ENCODE peak calls at places on chromosomes 13 and 19, in seven cellular contexts. One of them, this sample, is unnamed.

GRCh38 chr13:58025821-58026220 is 394.3 kb downstream of the PCDH17 start:
- DNase-seq in esophagus squamous epithelium: no peak
- DNase-seq in lower leg skin: no peak
- DNase-seq in H54: no peak
- DNase-seq in IMR-90: no peak
- DNase-seq in HCT116: no peak
- DNase-seq in heart left ventricle: no peak
- DNase-seq in this sample: no peak

GRCh38 chr19:45164577-45165335 is 4.0 kb upstream of the NKPD1 start:
- DNase-seq in esophagus squamous epithelium: no peak
- DNase-seq in lower leg skin: peak
- DNase-seq in H54: no peak
- DNase-seq in IMR-90: peak
- DNase-seq in HCT116: peak
- DNase-seq in heart left ventricle: peak
- DNase-seq in this sample: no peak

GRCh38 chr13:110136660-110137585 is 170.0 kb downstream of the COL4A1 start:
- DNase-seq in esophagus squamous epithelium: no peak
- DNase-seq in lower leg skin: no peak
- DNase-seq in H54: no peak
- DNase-seq in IMR-90: no peak
- DNase-seq in HCT116: no peak
- DNase-seq in heart left ventricle: peak
- DNase-seq in this sample: no peak

GRCh38 chr13:87999791-88000190 is 328.6 kb downstream of the SLITRK5 start:
- DNase-seq in esophagus squamous epithelium: no peak
- DNase-seq in lower leg skin: no peak
- DNase-seq in H54: no peak
- DNase-seq in IMR-90: no peak
- DNase-seq in HCT116: no peak
- DNase-seq in heart left ventricle: no peak
- DNase-seq in this sample: no peak

GRCh38 chr19:24033962-24034342 is 53.0 kb upstream of the ZNF254 start:
- DNase-seq in esophagus squamous epithelium: no peak
- DNase-seq in lower leg skin: peak
- DNase-seq in H54: peak
- DNase-seq in IMR-90: peak
- DNase-seq in HCT116: no peak
- DNase-seq in heart left ventricle: peak
- DNase-seq in this sample: peak

GRCh38 chr19:15437355-15438123 is 12.2 kb downstream of the WIZ start:
- DNase-seq in esophagus squamous epithelium: no peak
- DNase-seq in lower leg skin: no peak
- DNase-seq in H54: no peak
- DNase-seq in IMR-90: peak
- DNase-seq in HCT116: no peak
- DNase-seq in heart left ventricle: no peak
- DNase-seq in this sample: no peak

GRCh38 chr13:38543561-38543960 is 143.3 kb upstream of the FREM2 start:
- DNase-seq in esophagus squamous epithelium: no peak
- DNase-seq in lower leg skin: no peak
- DNase-seq in H54: no peak
- DNase-seq in IMR-90: no peak
- DNase-seq in HCT116: no peak
- DNase-seq in heart left ventricle: no peak
- DNase-seq in this sample: no peak

GRCh38 chr19:34171877-34172660 is at the start of gene LSM14A:
- DNase-seq in esophagus squamous epithelium: peak
- DNase-seq in lower leg skin: peak
- DNase-seq in H54: peak
- DNase-seq in IMR-90: peak
- DNase-seq in HCT116: peak
- DNase-seq in heart left ventricle: peak
- DNase-seq in this sample: peak

GRCh38 chr19:10315335-10316214 is at the start of gene FDX2:
- DNase-seq in esophagus squamous epithelium: no peak
- DNase-seq in lower leg skin: peak
- DNase-seq in H54: peak
- DNase-seq in IMR-90: peak
- DNase-seq in HCT116: peak
- DNase-seq in heart left ventricle: peak
- DNase-seq in this sample: peak

GRCh38 chr13:57629391-57629804 is 2.1 kb upstream of the PCDH17 start:
- DNase-seq in esophagus squamous epithelium: no peak
- DNase-seq in lower leg skin: no peak
- DNase-seq in H54: no peak
- DNase-seq in IMR-90: no peak
- DNase-seq in HCT116: no peak
- DNase-seq in heart left ventricle: peak
- DNase-seq in this sample: peak

GRCh38 chr13:30580852-30581502 is 36.7 kb upstream of the USPL1 start:
- DNase-seq in esophagus squamous epithelium: no peak
- DNase-seq in lower leg skin: no peak
- DNase-seq in H54: no peak
- DNase-seq in IMR-90: no peak
- DNase-seq in HCT116: no peak
- DNase-seq in heart left ventricle: no peak
- DNase-seq in this sample: peak

GRCh38 chr19:18494267-18494607 is 27.6 kb downstream of the ELL start:
- DNase-seq in esophagus squamous epithelium: no peak
- DNase-seq in lower leg skin: no peak
- DNase-seq in H54: no peak
- DNase-seq in IMR-90: peak
- DNase-seq in HCT116: no peak
- DNase-seq in heart left ventricle: no peak
- DNase-seq in this sample: no peak

GRCh38 chr19:46878613-46879375 is 18.0 kb downstream of the ARHGAP35 start:
- DNase-seq in esophagus squamous epithelium: no peak
- DNase-seq in lower leg skin: no peak
- DNase-seq in H54: no peak
- DNase-seq in IMR-90: peak
- DNase-seq in HCT116: no peak
- DNase-seq in heart left ventricle: no peak
- DNase-seq in this sample: no peak

GRCh38 chr13:80084086-80084676 is 256.7 kb downstream of the SPRY2 start:
- DNase-seq in esophagus squamous epithelium: no peak
- DNase-seq in lower leg skin: no peak
- DNase-seq in H54: no peak
- DNase-seq in IMR-90: peak
- DNase-seq in HCT116: no peak
- DNase-seq in heart left ventricle: no peak
- DNase-seq in this sample: peak

GRCh38 chr13:108963846-108964600 is 334.6 kb downstream of the MYO16 start:
- DNase-seq in esophagus squamous epithelium: no peak
- DNase-seq in lower leg skin: no peak
- DNase-seq in H54: no peak
- DNase-seq in IMR-90: peak
- DNase-seq in HCT116: no peak
- DNase-seq in heart left ventricle: no peak
- DNase-seq in this sample: no peak

GRCh38 chr13:100139822-100140221 is 50.9 kb downstream of the PCCA start:
- DNase-seq in esophagus squamous epithelium: no peak
- DNase-seq in lower leg skin: no peak
- DNase-seq in H54: no peak
- DNase-seq in IMR-90: peak
- DNase-seq in HCT116: no peak
- DNase-seq in heart left ventricle: no peak
- DNase-seq in this sample: no peak

DNA sequence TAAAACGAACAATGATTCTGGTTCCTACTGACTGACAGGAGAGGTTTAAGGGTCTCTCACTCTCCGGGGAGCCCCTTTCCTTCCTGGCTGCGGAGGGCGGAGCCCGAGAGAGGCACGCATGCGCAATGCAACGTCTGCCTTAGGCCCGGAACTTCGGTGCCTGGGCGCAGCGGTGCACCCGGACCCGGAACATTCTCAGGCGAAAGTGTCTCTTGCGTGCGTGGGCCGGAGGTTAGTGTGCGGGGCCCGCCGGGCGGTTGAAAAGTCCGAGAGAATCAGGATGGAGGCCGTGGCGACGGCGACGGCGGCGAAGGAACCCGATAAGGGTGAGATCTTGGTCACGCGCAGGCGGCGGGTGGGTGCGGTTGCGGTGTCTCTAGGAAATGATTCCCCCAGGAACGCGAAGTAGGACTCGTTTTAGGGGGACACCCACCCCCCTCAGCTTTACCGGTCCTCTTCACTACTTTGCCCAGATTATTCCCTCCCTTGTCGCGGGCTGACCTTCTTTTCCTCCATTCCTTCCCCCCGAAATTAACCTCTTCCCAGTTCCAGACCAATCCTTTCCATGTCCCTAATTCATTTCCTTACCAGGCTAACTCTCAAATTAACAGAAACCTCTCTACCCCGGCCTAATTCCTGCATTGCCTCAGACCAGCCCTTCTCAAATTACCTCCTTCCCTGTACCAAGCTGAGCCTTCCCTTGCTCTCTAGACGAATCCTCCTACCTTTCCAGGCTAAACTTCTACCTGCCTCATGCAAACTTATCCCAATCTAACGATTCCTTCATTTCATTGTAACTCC is at the start of gene CCDC97:
- DNase-seq in esophagus squamous epithelium: no peak
- DNase-seq in lower leg skin: peak
- DNase-seq in H54: peak
- DNase-seq in IMR-90: peak
- DNase-seq in HCT116: peak
- DNase-seq in heart left ventricle: peak
- DNase-seq in this sample: peak
- TF ChIP-seq POLR2A in esophagus squamous epithelium: peak
- TF ChIP-seq POLR2A in lower leg skin: peak
- TF ChIP-seq POLR2A in H54: peak
- TF ChIP-seq POLR2A in IMR-90: peak
- TF ChIP-seq POLR2A in HCT116: peak
- TF ChIP-seq POLR2A in heart left ventricle: peak
- TF ChIP-seq POLR2A in this sample: peak

DNA sequence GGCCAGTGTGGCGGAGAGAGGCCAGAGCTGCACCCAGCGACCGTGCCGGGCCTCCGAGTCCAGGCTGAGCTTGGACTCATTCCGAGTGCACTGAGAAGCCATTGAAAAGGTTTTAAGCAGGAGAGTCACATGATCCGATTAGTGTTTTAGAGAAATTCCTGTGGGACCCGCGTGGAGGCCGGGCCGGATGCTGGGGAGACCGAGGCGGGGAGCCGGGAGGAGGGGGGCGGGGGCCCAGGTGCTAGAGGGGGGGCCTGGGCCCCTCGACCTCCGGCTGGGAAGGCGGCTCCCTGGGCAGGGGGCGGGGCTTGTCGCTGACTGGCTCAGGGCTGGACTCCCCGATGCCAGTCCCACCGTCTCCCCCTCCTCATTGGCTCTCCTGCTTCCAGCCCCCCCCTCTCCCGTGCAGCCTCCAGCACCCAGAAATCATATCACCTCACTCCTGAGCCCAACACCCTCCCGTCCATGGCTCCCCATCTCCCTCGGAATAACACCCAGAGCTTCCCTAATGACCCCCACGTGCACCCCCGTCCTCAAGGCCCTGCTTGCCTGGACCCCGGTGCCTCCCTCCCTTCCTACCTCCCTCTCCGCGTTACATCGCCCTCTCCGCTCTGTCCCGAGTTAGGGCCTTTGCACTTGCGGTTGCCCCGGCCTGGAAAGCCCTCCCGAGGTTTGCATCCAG is 5.2 kb upstream of the ZNF579 start:
- DNase-seq in esophagus squamous epithelium: no peak
- DNase-seq in lower leg skin: peak
- DNase-seq in H54: peak
- DNase-seq in IMR-90: peak
- DNase-seq in HCT116: no peak
- DNase-seq in heart left ventricle: peak
- DNase-seq in this sample: peak
- TF ChIP-seq POLR2A in esophagus squamous epithelium: no peak
- TF ChIP-seq POLR2A in lower leg skin: no peak
- TF ChIP-seq POLR2A in H54: peak
- TF ChIP-seq POLR2A in IMR-90: no peak
- TF ChIP-seq POLR2A in HCT116: no peak
- TF ChIP-seq POLR2A in heart left ventricle: no peak
- TF ChIP-seq POLR2A in this sample: no peak

DNA sequence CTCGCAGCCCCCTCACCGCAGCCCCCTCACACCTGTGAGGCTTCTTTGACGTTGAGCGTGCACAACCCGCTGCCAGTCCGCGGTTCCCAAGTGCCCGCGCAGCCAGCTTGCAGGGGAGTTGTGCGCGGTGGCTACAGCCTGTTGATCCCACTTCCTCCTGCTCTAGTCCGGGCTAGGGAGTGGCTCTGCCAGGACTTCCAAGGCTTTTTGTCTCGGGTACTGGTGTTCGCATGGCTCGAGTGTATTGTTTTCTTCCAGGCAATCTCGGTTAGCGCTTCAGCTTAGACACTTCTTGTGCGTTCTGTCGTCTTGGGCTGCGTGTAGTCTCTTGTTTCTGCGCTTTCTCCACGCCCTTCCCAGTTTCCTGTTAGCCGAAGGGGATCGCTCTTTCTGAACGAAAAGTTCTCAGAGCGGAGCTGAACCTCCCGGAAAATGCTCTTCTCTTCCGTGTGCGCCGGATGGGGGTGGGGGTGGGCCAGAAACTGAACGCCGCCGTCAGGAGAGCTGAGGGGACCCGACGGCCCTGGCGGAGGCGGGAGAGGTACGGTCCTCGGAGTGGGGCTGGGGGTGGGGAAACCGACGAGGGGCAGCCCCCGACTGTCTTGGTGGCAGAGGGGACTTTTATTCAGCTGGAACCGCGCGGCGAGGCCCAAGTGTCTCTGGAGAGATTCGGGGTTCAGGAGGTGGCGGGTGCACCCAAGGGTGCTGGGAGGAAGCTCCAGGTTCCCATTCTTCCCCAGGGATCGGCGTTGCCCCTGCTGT is 706 bp upstream of the DGKH start:
- DNase-seq in esophagus squamous epithelium: no peak
- DNase-seq in lower leg skin: peak
- DNase-seq in H54: peak
- DNase-seq in IMR-90: peak
- DNase-seq in HCT116: peak
- DNase-seq in heart left ventricle: peak
- DNase-seq in this sample: peak
- TF ChIP-seq POLR2A in esophagus squamous epithelium: no peak
- TF ChIP-seq POLR2A in lower leg skin: no peak
- TF ChIP-seq POLR2A in H54: peak
- TF ChIP-seq POLR2A in IMR-90: peak
- TF ChIP-seq POLR2A in HCT116: peak
- TF ChIP-seq POLR2A in heart left ventricle: peak
- TF ChIP-seq POLR2A in this sample: no peak

GRCh38 chr19:39341720-39342604 is at the start of gene SAMD4B:
- DNase-seq in esophagus squamous epithelium: peak
- DNase-seq in lower leg skin: peak
- DNase-seq in H54: peak
- DNase-seq in IMR-90: peak
- DNase-seq in HCT116: peak
- DNase-seq in heart left ventricle: peak
- DNase-seq in this sample: peak
- TF ChIP-seq POLR2A in esophagus squamous epithelium: peak
- TF ChIP-seq POLR2A in lower leg skin: peak
- TF ChIP-seq POLR2A in H54: peak
- TF ChIP-seq POLR2A in IMR-90: peak
- TF ChIP-seq POLR2A in HCT116: peak
- TF ChIP-seq POLR2A in heart left ventricle: peak
- TF ChIP-seq POLR2A in this sample: peak